ENCODE peak calls at places on chromosomes 7 and 10, in four cellular contexts. W, V, T and K are unnamed samples.

GRCh38 chr7:20310963-20311742 is 19.5 kb upstream of the ITGB8 start:
- DNase-seq in W (no peak), V (no peak), T (peak), K (no peak)

GRCh38 chr10:126686271-126686670 is 15.8 kb upstream of the C10orf90 start:
- DNase-seq in W (no peak), V (no peak), T (no peak), K (no peak)

GRCh38 chr10:48439031-48439430 is 132.6 kb downstream of the MAPK8 start:
- DNase-seq in W (no peak), V (no peak), T (no peak), K (no peak)

GRCh38 chr10:103622286-103622685 is 128.8 kb downstream of the NEURL1 start:
- DNase-seq in W (no peak), V (no peak), T (no peak), K (no peak)

GRCh38 chr7:137981668-137982067 is 20.2 kb downstream of the CREB3L2 start:
- DNase-seq in W (no peak), V (no peak), T (no peak), K (no peak)

GRCh38 chr10:6274504-6274903 is 71.8 kb downstream of the PFKFB3 start:
- DNase-seq in W (no peak), V (no peak), T (no peak), K (no peak)

GRCh38 chr10:1142596-1142995 is 86.4 kb downstream of the WDR37 start:
- DNase-seq in W (no peak), V (no peak), T (peak), K (no peak)

GRCh38 chr7:18778594-18778993 is 283.0 kb downstream of the HDAC9 start:
- DNase-seq in W (no peak), V (no peak), T (no peak), K (no peak)

GRCh38 chr10:47050618-47051455 is 139.6 kb downstream of the PTPN20 start:
- DNase-seq in W (no peak), V (no peak), T (no peak), K (no peak)

GRCh38 chr10:47159361-47160228 is 140.4 kb upstream of the GDF10 start:
- DNase-seq in W (no peak), V (no peak), T (no peak), K (no peak)

GRCh38 chr7:36474283-36475010 is 84.8 kb downstream of the ANLN start:
- DNase-seq in W (no peak), V (peak), T (no peak), K (no peak)